ENCODE peak calls at places on chromosomes 16 and 17, in six cellular contexts. X is neural progenitor cell, A is esophagus muscularis mucosa, O is endothelial cell, Z is Kasumi-1, C is PC-3. I is an unnamed sample.

GRCh38 chr16:10640934-10641333 is 53.8 kb downstream of the TEKT5 start:
- DNase-seq in A (no peak), X (no peak), O (no peak), C (no peak), Z (no peak), I (no peak)

GRCh38 chr16:34802848-34803599 is 1343.6 kb downstream of the TP53TG3F start:
- DNase-seq in O (no peak), A (no peak), Z (no peak), C (no peak), X (no peak), I (no peak)

GRCh38 chr16:4718466-4718865 is 15.6 kb downstream of the ANKS3 start:
- DNase-seq in A (no peak), C (no peak), Z (no peak), X (no peak), O (no peak), I (no peak)

GRCh38 chr17:30210901-30211300 is 24.6 kb downstream of the SLC6A4 start:
- DNase-seq in A (no peak), X (no peak), Z (no peak), C (no peak), O (no peak), I (no peak)

GRCh38 chr16:85593503-85594195 is 19.5 kb upstream of the GSE1 start:
- DNase-seq in X (peak; percentile 78), C (no peak), Z (no peak), A (no peak), O (no peak), I (no peak)

GRCh38 chr16:20944861-20945390 is 44.4 kb downstream of the LYRM1 start:
- DNase-seq in C (peak; percentile 25), A (no peak), O (no peak), Z (no peak), X (no peak), I (peak; percentile 40)

GRCh38 chr17:21003007-21003621 is 39.7 kb downstream of the USP22 start:
- DNase-seq in C (no peak), Z (no peak), O (no peak), A (no peak), X (no peak), I (no peak)

GRCh38 chr16:50999181-50999580 is 151.9 kb downstream of the SALL1 start:
- DNase-seq in Z (no peak), X (peak; percentile 11), O (no peak), A (no peak), C (no peak), I (no peak)

GRCh38 chr17:19464033-19465026 is 53.3 kb downstream of the RNF112 start:
- DNase-seq in A (no peak), X (no peak), C (no peak), O (no peak), Z (no peak), I (no peak)

GRCh38 chr17:343211-343610 is 9.4 kb downstream of the RPH3AL start:
- DNase-seq in A (no peak), X (no peak), C (no peak), Z (no peak), O (no peak), I (no peak)

GRCh38 chr16:69378760-69379159 is 7.0 kb downstream of the TERF2 start:
- DNase-seq in O (no peak), C (no peak), X (no peak), Z (no peak), A (no peak), I (no peak)

GRCh38 chr17:77526728-77527355 is 386.1 kb downstream of the SEC14L1 start:
- DNase-seq in A (no peak), O (no peak), Z (no peak), C (no peak), X (no peak), I (no peak)

I was measured in kidney tubule cell.